ENCODE peak calls at places on chromosomes 11 and 22, in nine cellular contexts. One of them, this sample, is unnamed. For H3K4me1, the result is how much of the 10 kb centered on the place peaks cover.

GRCh38 chr11:9490376-9490775 is 29.6 kb downstream of the ZNF143 start:
- DNase-seq in astrocyte: no peak
- DNase-seq in neuronal stem cell: no peak
- DNase-seq in endothelial cell of umbilical vein: no peak
- DNase-seq in fibroblast of lung: no peak
- DNase-seq in HepG2: no peak
- DNase-seq in neural progenitor cell: no peak
- DNase-seq in PC-3: no peak
- DNase-seq in A549: no peak
- DNase-seq in this sample: no peak

GRCh38 chr11:63862923-63863322 is 24.0 kb downstream of the MARK2 start:
- DNase-seq in astrocyte: no peak
- DNase-seq in neuronal stem cell: no peak
- DNase-seq in endothelial cell of umbilical vein: peak
- DNase-seq in fibroblast of lung: no peak
- DNase-seq in HepG2: peak
- DNase-seq in neural progenitor cell: no peak
- DNase-seq in PC-3: no peak
- DNase-seq in A549: no peak
- DNase-seq in this sample: no peak

GRCh38 chr11:64234840-64235379 is 526 bp downstream of the VEGFB start:
- DNase-seq in astrocyte: no peak
- DNase-seq in neuronal stem cell: no peak
- DNase-seq in endothelial cell of umbilical vein: no peak
- DNase-seq in fibroblast of lung: no peak
- DNase-seq in HepG2: no peak
- DNase-seq in neural progenitor cell: peak
- DNase-seq in PC-3: peak
- DNase-seq in A549: no peak
- DNase-seq in this sample: peak

GRCh38 chr11:312092-312816 is 1.6 kb upstream of the IFITM1 start:
- DNase-seq in astrocyte: no peak
- DNase-seq in neuronal stem cell: no peak
- DNase-seq in endothelial cell of umbilical vein: no peak
- DNase-seq in fibroblast of lung: no peak
- DNase-seq in HepG2: no peak
- DNase-seq in neural progenitor cell: no peak
- DNase-seq in PC-3: no peak
- DNase-seq in A549: no peak
- DNase-seq in this sample: no peak

GRCh38 chr11:124884340-124884739 is 13.3 kb downstream of the ROBO4 start:
- DNase-seq in astrocyte: no peak
- DNase-seq in neuronal stem cell: no peak
- DNase-seq in endothelial cell of umbilical vein: no peak
- DNase-seq in fibroblast of lung: no peak
- DNase-seq in HepG2: no peak
- DNase-seq in neural progenitor cell: no peak
- DNase-seq in PC-3: no peak
- DNase-seq in A549: no peak
- DNase-seq in this sample: no peak

GRCh38 chr22:44595841-44596341 is 97.9 kb upstream of the RTL6 start:
- DNase-seq in astrocyte: peak
- DNase-seq in neuronal stem cell: no peak
- DNase-seq in endothelial cell of umbilical vein: peak
- DNase-seq in fibroblast of lung: peak
- DNase-seq in HepG2: no peak
- DNase-seq in neural progenitor cell: no peak
- DNase-seq in PC-3: no peak
- DNase-seq in A549: no peak
- DNase-seq in this sample: no peak

GRCh38 chr11:35617687-35618496 is at the start of gene FJX1:
- DNase-seq in astrocyte: peak
- DNase-seq in neuronal stem cell: peak
- DNase-seq in endothelial cell of umbilical vein: peak
- DNase-seq in fibroblast of lung: peak
- DNase-seq in HepG2: peak
- DNase-seq in neural progenitor cell: peak
- DNase-seq in PC-3: peak
- DNase-seq in A549: peak
- DNase-seq in this sample: peak

GRCh38 chr22:35463231-35463933 is 63.4 kb downstream of the MCM5 start:
- DNase-seq in astrocyte: no peak
- DNase-seq in neuronal stem cell: no peak
- DNase-seq in endothelial cell of umbilical vein: no peak
- DNase-seq in fibroblast of lung: no peak
- DNase-seq in HepG2: no peak
- DNase-seq in neural progenitor cell: no peak
- DNase-seq in PC-3: no peak
- DNase-seq in A549: no peak
- DNase-seq in this sample: no peak

GRCh38 chr11:97325693-97326092 is 935.9 kb downstream of the JRKL start:
- DNase-seq in astrocyte: no peak
- DNase-seq in neuronal stem cell: no peak
- DNase-seq in endothelial cell of umbilical vein: no peak
- DNase-seq in fibroblast of lung: no peak
- DNase-seq in HepG2: no peak
- DNase-seq in neural progenitor cell: no peak
- DNase-seq in PC-3: no peak
- DNase-seq in A549: no peak
- DNase-seq in this sample: no peak

GRCh38 chr11:126490261-126490660 is 134.8 kb downstream of the ST3GAL4 start:
- DNase-seq in astrocyte: no peak
- DNase-seq in neuronal stem cell: no peak
- DNase-seq in endothelial cell of umbilical vein: no peak
- DNase-seq in fibroblast of lung: no peak
- DNase-seq in HepG2: no peak
- DNase-seq in neural progenitor cell: no peak
- DNase-seq in PC-3: no peak
- DNase-seq in A549: no peak
- DNase-seq in this sample: no peak

GRCh38 chr11:36741515-36741914 is 143.5 kb upstream of the RAG2 start:
- DNase-seq in astrocyte: no peak
- DNase-seq in neuronal stem cell: no peak
- DNase-seq in endothelial cell of umbilical vein: no peak
- DNase-seq in fibroblast of lung: no peak
- DNase-seq in HepG2: no peak
- DNase-seq in neural progenitor cell: no peak
- DNase-seq in PC-3: no peak
- DNase-seq in A549: no peak
- DNase-seq in this sample: no peak

GRCh38 chr22:22816171-22816514 is 71.5 kb upstream of the IGLL5 start:
- DNase-seq in astrocyte: no peak
- DNase-seq in neuronal stem cell: no peak
- DNase-seq in endothelial cell of umbilical vein: no peak
- DNase-seq in fibroblast of lung: no peak
- DNase-seq in HepG2: no peak
- DNase-seq in neural progenitor cell: no peak
- DNase-seq in PC-3: no peak
- DNase-seq in A549: no peak
- DNase-seq in this sample: no peak
- H3K4me1 ChIP-seq in astrocyte: under half
- H3K4me1 ChIP-seq in neuronal stem cell: under half
- H3K4me1 ChIP-seq in endothelial cell of umbilical vein: under half
- H3K4me1 ChIP-seq in fibroblast of lung: under half
- H3K4me1 ChIP-seq in HepG2: under half
- H3K4me1 ChIP-seq in neural progenitor cell: under half
- H3K4me1 ChIP-seq in PC-3: under half
- H3K4me1 ChIP-seq in A549: under half
- H3K4me1 ChIP-seq in this sample: half or more

DNA sequence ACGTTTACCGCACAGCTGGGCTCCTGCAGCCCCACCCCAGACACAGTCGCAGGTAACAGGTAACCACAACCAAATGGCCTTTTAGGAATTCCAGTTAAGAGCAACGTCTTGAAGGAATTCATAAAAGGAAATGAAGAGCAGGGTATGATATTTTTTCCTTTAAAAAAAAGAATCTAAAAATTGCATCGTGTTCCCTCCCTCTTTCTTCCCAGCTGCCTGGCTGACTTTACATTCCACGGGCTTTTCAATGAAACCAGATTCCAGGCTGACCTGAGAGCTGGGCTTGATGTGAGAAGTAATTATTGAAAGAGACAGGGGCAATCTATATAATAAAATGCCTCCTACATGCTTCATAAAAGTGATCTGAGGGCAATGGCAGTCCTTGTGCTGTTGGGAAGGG is 57.3 kb upstream of the EIF3D start:
- DNase-seq in astrocyte: no peak
- DNase-seq in neuronal stem cell: no peak
- DNase-seq in endothelial cell of umbilical vein: no peak
- DNase-seq in fibroblast of lung: no peak
- DNase-seq in HepG2: no peak
- DNase-seq in neural progenitor cell: no peak
- DNase-seq in PC-3: no peak
- DNase-seq in A549: no peak
- DNase-seq in this sample: no peak
- H3K4me2 ChIP-seq in astrocyte: no peak
- H3K4me2 ChIP-seq in neuronal stem cell: no peak
- H3K4me2 ChIP-seq in endothelial cell of umbilical vein: no peak
- H3K4me2 ChIP-seq in fibroblast of lung: no peak
- H3K4me2 ChIP-seq in HepG2: no peak
- H3K4me2 ChIP-seq in neural progenitor cell: no peak
- H3K4me2 ChIP-seq in PC-3: no peak
- H3K4me2 ChIP-seq in A549: no peak
- H3K4me2 ChIP-seq in this sample: no peak

GRCh38 chr11:128628343-128628673 is 41.0 kb upstream of the ETS1 start:
- DNase-seq in astrocyte: no peak
- DNase-seq in neuronal stem cell: no peak
- DNase-seq in endothelial cell of umbilical vein: no peak
- DNase-seq in fibroblast of lung: no peak
- DNase-seq in HepG2: no peak
- DNase-seq in neural progenitor cell: no peak
- DNase-seq in PC-3: no peak
- DNase-seq in A549: no peak
- DNase-seq in this sample: no peak
- H3K4me1 ChIP-seq in astrocyte: under half
- H3K4me1 ChIP-seq in neuronal stem cell: under half
- H3K4me1 ChIP-seq in endothelial cell of umbilical vein: under half
- H3K4me1 ChIP-seq in fibroblast of lung: under half
- H3K4me1 ChIP-seq in HepG2: under half
- H3K4me1 ChIP-seq in neural progenitor cell: under half
- H3K4me1 ChIP-seq in PC-3: under half
- H3K4me1 ChIP-seq in A549: under half
- H3K4me1 ChIP-seq in this sample: under half

DNA sequence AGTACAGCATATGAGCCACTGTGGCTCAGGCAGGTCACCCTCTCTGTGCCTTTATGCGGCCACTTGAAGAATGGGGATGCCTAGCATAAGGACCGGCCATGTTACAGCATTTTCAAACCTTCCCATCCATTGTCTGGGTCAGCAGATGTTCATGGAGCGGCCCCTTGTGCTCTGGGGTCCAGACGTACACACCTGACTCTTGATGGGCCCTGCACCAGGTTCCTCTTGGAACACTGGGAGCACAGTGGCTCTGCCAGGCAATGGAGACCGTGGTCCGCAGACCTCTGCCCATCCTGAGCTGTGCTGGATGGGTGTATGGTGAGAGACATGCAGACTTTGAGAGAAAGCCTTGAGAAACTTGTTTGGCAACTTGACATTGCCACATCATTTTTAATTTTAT is 9.8 kb downstream of the PRDM11 start:
- DNase-seq in astrocyte: no peak
- DNase-seq in neuronal stem cell: no peak
- DNase-seq in endothelial cell of umbilical vein: no peak
- DNase-seq in fibroblast of lung: no peak
- DNase-seq in HepG2: no peak
- DNase-seq in neural progenitor cell: no peak
- DNase-seq in PC-3: no peak
- DNase-seq in A549: no peak
- DNase-seq in this sample: no peak
- H3K4me2 ChIP-seq in astrocyte: no peak
- H3K4me2 ChIP-seq in neuronal stem cell: no peak
- H3K4me2 ChIP-seq in endothelial cell of umbilical vein: no peak
- H3K4me2 ChIP-seq in fibroblast of lung: no peak
- H3K4me2 ChIP-seq in HepG2: no peak
- H3K4me2 ChIP-seq in neural progenitor cell: no peak
- H3K4me2 ChIP-seq in PC-3: no peak
- H3K4me2 ChIP-seq in A549: no peak
- H3K4me2 ChIP-seq in this sample: no peak

GRCh38 chr11:44605068-44605708 is 39.7 kb downstream of the CD82 start:
- DNase-seq in astrocyte: no peak
- DNase-seq in neuronal stem cell: no peak
- DNase-seq in endothelial cell of umbilical vein: no peak
- DNase-seq in fibroblast of lung: no peak
- DNase-seq in HepG2: no peak
- DNase-seq in neural progenitor cell: no peak
- DNase-seq in PC-3: no peak
- DNase-seq in A549: no peak
- DNase-seq in this sample: no peak

GRCh38 chr11:44606472-44606871 is 41.0 kb downstream of the CD82 start:
- DNase-seq in astrocyte: no peak
- DNase-seq in neuronal stem cell: no peak
- DNase-seq in endothelial cell of umbilical vein: no peak
- DNase-seq in fibroblast of lung: no peak
- DNase-seq in HepG2: no peak
- DNase-seq in neural progenitor cell: no peak
- DNase-seq in PC-3: no peak
- DNase-seq in A549: no peak
- DNase-seq in this sample: no peak

GRCh38 chr11:44605965-44606364 is 40.5 kb downstream of the CD82 start:
- DNase-seq in astrocyte: no peak
- DNase-seq in neuronal stem cell: no peak
- DNase-seq in endothelial cell of umbilical vein: no peak
- DNase-seq in fibroblast of lung: no peak
- DNase-seq in HepG2: no peak
- DNase-seq in neural progenitor cell: no peak
- DNase-seq in PC-3: no peak
- DNase-seq in A549: no peak
- DNase-seq in this sample: no peak

GRCh38 chr11:44602810-44603410 is 37.4 kb downstream of the CD82 start:
- DNase-seq in astrocyte: no peak
- DNase-seq in neuronal stem cell: no peak
- DNase-seq in endothelial cell of umbilical vein: no peak
- DNase-seq in fibroblast of lung: no peak
- DNase-seq in HepG2: no peak
- DNase-seq in neural progenitor cell: no peak
- DNase-seq in PC-3: no peak
- DNase-seq in A549: no peak
- DNase-seq in this sample: no peak

GRCh38 chr11:44604171-44604581 is 38.7 kb downstream of the CD82 start:
- DNase-seq in astrocyte: peak
- DNase-seq in neuronal stem cell: no peak
- DNase-seq in endothelial cell of umbilical vein: no peak
- DNase-seq in fibroblast of lung: no peak
- DNase-seq in HepG2: no peak
- DNase-seq in neural progenitor cell: no peak
- DNase-seq in PC-3: peak
- DNase-seq in A549: no peak
- DNase-seq in this sample: no peak
- H3K4me1 ChIP-seq in astrocyte: under half
- H3K4me1 ChIP-seq in neuronal stem cell: under half
- H3K4me1 ChIP-seq in endothelial cell of umbilical vein: under half
- H3K4me1 ChIP-seq in fibroblast of lung: under half
- H3K4me1 ChIP-seq in HepG2: under half
- H3K4me1 ChIP-seq in neural progenitor cell: half or more
- H3K4me1 ChIP-seq in PC-3: under half
- H3K4me1 ChIP-seq in A549: under half
- H3K4me1 ChIP-seq in this sample: under half